ENCODE peak calls at places on chromosomes 2 and 18, in seven cellular contexts. C, Z, U, J, V, B and L are unnamed samples.

GRCh38 chr2:102273619-102274211 is 37.6 kb upstream of the IL1RL1 start:
- DNase-seq in J (no peak), U (no peak), B (no peak), Z (no peak), V (no peak), C (peak), L (no peak)

GRCh38 chr2:182066439-182067061 is 80.9 kb downstream of the PPP1R1C start:
- DNase-seq in J (peak), B (no peak), U (no peak), C (peak), Z (no peak), V (no peak), L (peak)

GRCh38 chr2:241561811-241562210 is 3.3 kb downstream of the BOK start:
- DNase-seq in J (no peak), Z (no peak), U (no peak), C (peak), V (peak), B (no peak), L (no peak)

GRCh38 chr2:197675711-197676188 is 363 bp upstream of the RFTN2 start:
- DNase-seq in J (peak), U (no peak), C (peak), B (no peak), V (no peak), Z (peak), L (no peak)

GRCh38 chr2:171531291-171531690 is 9.0 kb downstream of the CYBRD1 start:
- DNase-seq in C (peak), V (no peak), J (no peak), Z (peak), B (no peak), U (no peak), L (no peak)

GRCh38 chr2:160828076-160828475 is 332.2 kb upstream of the TANK start:
- DNase-seq in Z (no peak), B (no peak), J (no peak), C (no peak), U (no peak), V (no peak), L (no peak)

GRCh38 chr2:218291934-218292699 is at the start of gene TMBIM1:
- DNase-seq in J (no peak), Z (peak), V (peak), U (no peak), B (no peak), C (peak), L (no peak)

GRCh38 chr18:23380001-23380550 is 73.0 kb upstream of the RIOK3 start:
- DNase-seq in U (peak), V (no peak), Z (no peak), J (no peak), C (peak), B (no peak), L (no peak)

GRCh38 chr18:11987527-11987926 is 6.2 kb downstream of the IMPA2 start:
- DNase-seq in Z (no peak), C (peak), J (no peak), V (no peak), B (no peak), U (no peak), L (no peak)

GRCh38 chr2:186349508-186349907 is 136.6 kb upstream of the ZC3H15 start:
- DNase-seq in C (peak), U (no peak), J (peak), V (no peak), Z (no peak), B (no peak), L (peak)

GRCh38 chr2:239734436-239735005 is 290.6 kb downstream of the NDUFA10 start:
- DNase-seq in V (no peak), B (no peak), Z (no peak), C (no peak), J (no peak), U (no peak), L (no peak)

GRCh38 chr2:69997296-69998184 is 36.1 kb upstream of the ASPRV1 start:
- DNase-seq in J (no peak), B (no peak), V (peak), C (peak), U (peak), Z (no peak), L (peak)

GRCh38 chr2:10252651-10253050 is 50.1 kb upstream of the HPCAL1 start:
- DNase-seq in B (no peak), V (no peak), Z (no peak), U (no peak), J (no peak), C (no peak), L (no peak)

GRCh38 chr2:54546925-54547324 is 90.8 kb downstream of the SPTBN1 start:
- DNase-seq in B (no peak), J (no peak), V (no peak), Z (no peak), U (no peak), C (no peak), L (no peak)

GRCh38 chr18:378039-378438 is 110.2 kb upstream of the THOC1 start:
- DNase-seq in C (no peak), U (no peak), B (no peak), Z (no peak), V (no peak), J (no peak), L (no peak)

GRCh38 chr2:127155901-127156300 is 48.9 kb upstream of the BIN1 start:
- DNase-seq in B (no peak), U (no peak), V (no peak), J (no peak), Z (peak), C (peak), L (no peak)

GRCh38 chr18:57052759-57053158 is 94.1 kb upstream of the BOD1L2 start:
- DNase-seq in B (no peak), V (peak), U (no peak), C (no peak), J (no peak), Z (no peak), L (no peak)

GRCh38 chr2:137838255-137839092 is 125.8 kb upstream of the HNMT start:
- DNase-seq in C (peak), B (no peak), J (no peak), U (no peak), V (no peak), Z (no peak), L (peak)

GRCh38 chr18:45049548-45050307 is 369.0 kb downstream of the SETBP1 start:
- DNase-seq in V (no peak), C (no peak), B (no peak), Z (no peak), J (no peak), U (no peak), L (no peak)

GRCh38 chr2:227373389-227373788 is 5.7 kb downstream of the TM4SF20 start:
- DNase-seq in U (no peak), B (no peak), J (no peak), C (no peak), V (no peak), Z (no peak), L (no peak)

GRCh38 chr2:63881208-63881607 is 39.5 kb downstream of the UGP2 start:
- DNase-seq in C (no peak), B (no peak), Z (no peak), J (no peak), V (no peak), U (no peak), L (no peak)

GRCh38 chr18:50401888-50402287 is 27.0 kb downstream of the SKA1 start:
- DNase-seq in J (no peak), V (peak), Z (no peak), B (no peak), C (peak), U (no peak), L (no peak)

GRCh38 chr18:58716046-58716766 is 44.9 kb downstream of the MALT1 start:
- DNase-seq in U (no peak), C (peak), J (no peak), B (no peak), Z (no peak), V (no peak), L (no peak)

GRCh38 chr2:86807462-86808275 is 17.0 kb upstream of the CD8A start:
- DNase-seq in J (no peak), Z (no peak), C (no peak), U (no peak), V (peak), B (peak), L (peak)

GRCh38 chr2:157395811-157396210 is 48.1 kb downstream of the CYTIP start:
- DNase-seq in J (no peak), U (no peak), Z (no peak), C (no peak), V (peak), B (no peak), L (no peak)

GRCh38 chr2:162457021-162457420 is 113.1 kb downstream of the GCA start:
- DNase-seq in Z (no peak), U (no peak), C (no peak), B (no peak), V (no peak), J (no peak), L (no peak)

GRCh38 chr2:127145255-127145899 is 38.4 kb upstream of the BIN1 start:
- DNase-seq in U (no peak), Z (no peak), V (no peak), C (peak), J (no peak), B (no peak), L (no peak)

GRCh38 chr2:235857613-235858012 is 310.6 kb downstream of the GBX2 start:
- DNase-seq in V (no peak), Z (no peak), J (peak), B (no peak), U (no peak), C (peak), L (no peak)

GRCh38 chr18:36693931-36694661 is 134.7 kb downstream of the TPGS2 start:
- DNase-seq in J (no peak), B (peak), C (peak), Z (no peak), V (no peak), U (no peak), L (no peak)

DNA sequence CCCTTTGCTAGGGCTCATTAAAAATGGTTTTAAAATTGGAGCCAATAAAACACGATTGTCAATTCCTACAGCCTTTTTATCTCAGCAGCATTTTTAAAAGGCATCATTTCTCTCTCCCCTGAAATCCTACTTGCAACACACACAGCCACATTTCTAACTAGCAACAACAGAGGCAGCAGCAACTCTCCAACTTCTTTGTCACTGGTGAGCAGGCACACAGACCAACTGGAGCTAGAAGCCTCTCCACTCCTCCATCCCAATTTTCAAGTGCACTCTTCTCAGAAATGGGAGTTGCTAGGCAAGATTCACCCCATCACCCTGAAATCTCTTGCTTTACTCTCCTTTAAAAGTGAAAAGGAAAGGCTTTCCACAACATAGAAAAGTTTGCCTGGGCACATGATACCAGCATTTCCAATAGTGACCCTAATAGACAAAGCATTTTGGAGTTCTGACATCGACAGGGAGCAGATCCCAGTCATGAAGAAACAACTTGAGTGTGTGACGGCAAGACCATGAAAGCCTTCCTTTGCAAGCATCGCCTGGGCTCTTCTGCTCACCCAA is 4.1 kb downstream of the KLHL14 start:
- DNase-seq in C (no peak), U (no peak), Z (no peak), B (no peak), V (no peak), J (no peak), L (no peak)
- H3K4me3 ChIP-seq in C (no peak), U (peak), Z (no peak), B (no peak), V (no peak), J (no peak), L (no peak)

DNA sequence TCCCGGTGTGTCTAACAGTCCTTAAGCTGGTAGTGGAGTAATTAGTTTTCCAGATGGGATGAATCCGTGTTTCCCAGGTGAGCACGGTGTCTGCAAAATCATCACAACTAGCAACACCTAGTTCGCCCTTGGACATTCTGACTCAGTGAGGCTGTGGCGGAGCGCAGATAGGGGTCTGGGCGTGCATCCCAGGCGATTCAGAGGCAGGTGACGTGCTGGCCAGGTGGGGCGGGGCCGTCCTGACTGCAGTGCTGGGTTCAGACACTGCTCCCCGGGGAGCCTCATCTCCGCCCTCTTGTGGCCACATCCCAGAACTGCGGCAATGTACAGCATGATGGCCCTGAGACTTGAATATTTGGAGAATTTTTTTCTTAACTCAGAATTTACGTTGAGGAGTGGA is 149.4 kb downstream of the MBP start:
- DNase-seq in V (peak), Z (peak), B (peak), J (no peak), U (peak), C (peak), L (peak)
- TF ChIP-seq CTCF in V (peak), Z (peak), B (peak), J (peak), U (peak), C (peak), L (peak)

DNA sequence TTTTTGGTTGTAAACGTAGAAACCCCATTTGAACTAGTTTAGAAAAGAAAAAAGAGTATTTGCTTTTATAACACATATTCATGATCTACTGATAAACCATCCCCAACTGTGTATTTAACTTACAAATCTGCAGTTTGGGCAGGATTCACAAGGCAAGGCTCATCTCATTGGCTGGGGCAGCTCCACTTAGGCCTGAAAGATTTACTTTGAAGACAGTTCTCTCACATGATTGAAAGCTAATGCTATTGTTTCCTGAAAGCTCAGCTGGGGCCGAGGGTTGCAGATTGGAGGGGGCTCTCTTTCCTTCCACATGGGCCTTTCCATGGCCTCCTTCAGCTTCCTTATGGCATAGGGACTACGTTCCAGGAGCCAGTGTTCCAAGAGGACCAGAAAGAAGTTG is 47.4 kb downstream of the ARHGAP15 start:
- DNase-seq in V (no peak), C (no peak), Z (no peak), J (no peak), U (no peak), B (no peak), L (no peak)
- H3K4me3 ChIP-seq in V (no peak), C (no peak), Z (no peak), J (no peak), U (no peak), B (no peak), L (no peak)

GRCh38 chr2:179193759-179194394 is 70.8 kb downstream of the SESTD1 start:
- DNase-seq in Z (no peak), B (no peak), V (no peak), U (no peak), J (no peak), C (no peak), L (no peak)
- TF ChIP-seq CTCF in Z (no peak), B (no peak), V (no peak), U (no peak), J (no peak), C (no peak), L (no peak)

DNA sequence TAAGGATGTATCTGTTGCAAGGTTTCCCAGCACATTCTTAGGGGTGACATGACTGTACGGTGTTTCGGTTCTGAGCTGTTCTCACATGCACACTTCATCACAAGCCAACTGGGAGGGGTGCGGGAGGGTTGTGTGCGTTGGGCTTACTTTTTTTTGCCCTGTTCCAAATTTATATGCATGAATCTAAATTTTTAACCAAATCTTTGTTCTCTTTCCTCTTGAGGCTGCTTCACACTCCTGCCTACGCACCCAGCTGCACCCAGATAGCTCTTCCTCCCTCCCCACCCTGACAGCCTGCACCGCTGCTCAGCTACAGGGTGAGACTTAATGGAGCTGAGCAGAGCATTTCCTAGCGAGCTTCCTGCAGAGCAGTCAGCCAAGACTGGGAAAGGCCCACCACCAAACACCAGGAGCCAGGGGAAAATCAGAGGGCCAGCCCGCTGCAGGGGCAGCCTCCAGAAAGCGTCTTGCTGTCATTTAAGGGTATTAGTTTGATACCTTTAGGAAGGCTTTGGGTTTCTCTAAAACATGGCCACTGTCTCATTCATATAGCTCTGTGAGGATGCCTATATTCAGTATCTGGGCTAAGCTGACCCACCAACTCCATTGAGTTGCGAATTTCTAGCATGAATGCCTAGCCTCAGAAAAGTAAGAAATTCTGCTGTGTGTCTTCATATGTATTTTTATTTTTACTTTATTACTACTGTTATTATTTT is 84.5 kb downstream of the POU3F3 start:
- DNase-seq in B (no peak), V (no peak), Z (no peak), U (no peak), J (no peak), C (no peak), L (no peak)
- H3K4me3 ChIP-seq in B (no peak), V (no peak), Z (no peak), U (no peak), J (no peak), C (no peak), L (no peak)

DNA sequence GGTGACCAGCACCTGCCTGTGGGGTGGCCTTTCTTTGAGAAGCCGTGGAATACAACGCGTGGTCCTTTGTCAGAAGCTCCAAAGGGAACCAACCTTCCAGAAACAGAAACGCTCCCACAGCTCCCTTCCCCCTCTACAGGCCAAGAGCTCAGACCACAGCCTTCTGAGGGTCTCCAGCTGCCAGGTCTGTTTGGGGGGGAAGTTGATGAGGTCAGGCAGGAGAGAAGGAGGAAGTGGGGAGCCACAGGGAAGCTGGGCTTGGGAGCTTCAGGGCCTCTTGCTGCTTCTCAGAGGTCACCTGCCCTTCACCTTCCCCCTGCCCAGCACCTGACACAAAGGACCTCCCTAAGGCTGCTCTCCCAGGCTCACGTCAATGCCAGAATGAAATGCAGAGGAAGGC is 287.7 kb upstream of the ID2 start:
- DNase-seq in U (no peak), V (no peak), Z (no peak), J (no peak), B (no peak), C (no peak), L (no peak)
- TF ChIP-seq CTCF in U (no peak), V (no peak), Z (no peak), J (no peak), B (no peak), C (no peak), L (no peak)

DNA sequence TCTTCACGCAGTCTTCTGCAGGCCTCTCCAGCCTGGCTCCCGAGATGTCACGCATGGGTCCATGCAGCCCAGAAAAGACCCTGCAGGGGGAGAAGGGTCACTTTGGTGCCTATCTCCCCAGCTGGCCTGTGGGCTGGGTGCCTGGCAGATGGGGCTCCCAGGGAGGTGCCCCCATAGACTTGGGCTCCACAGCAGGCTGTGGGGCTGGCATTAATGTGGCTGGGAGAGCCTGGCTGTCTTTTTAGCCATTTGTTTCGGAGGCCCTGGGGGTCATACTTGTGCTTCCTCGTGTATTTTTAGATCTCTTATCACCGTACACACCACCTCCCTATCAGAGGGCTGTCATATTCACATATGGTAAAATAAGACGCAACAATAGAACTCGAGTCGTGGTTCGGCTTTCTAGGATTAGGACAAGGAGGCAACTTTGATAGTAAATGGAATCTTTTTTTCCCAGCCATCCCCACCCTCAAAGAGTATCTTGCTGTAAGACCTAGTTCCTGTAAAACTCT is 74.5 kb downstream of the LRRFIP1 start:
- DNase-seq in U (no peak), V (no peak), B (no peak), Z (no peak), J (no peak), C (no peak), L (no peak)
- H3K4me3 ChIP-seq in U (no peak), V (no peak), B (no peak), Z (no peak), J (no peak), C (no peak), L (no peak)

DNA sequence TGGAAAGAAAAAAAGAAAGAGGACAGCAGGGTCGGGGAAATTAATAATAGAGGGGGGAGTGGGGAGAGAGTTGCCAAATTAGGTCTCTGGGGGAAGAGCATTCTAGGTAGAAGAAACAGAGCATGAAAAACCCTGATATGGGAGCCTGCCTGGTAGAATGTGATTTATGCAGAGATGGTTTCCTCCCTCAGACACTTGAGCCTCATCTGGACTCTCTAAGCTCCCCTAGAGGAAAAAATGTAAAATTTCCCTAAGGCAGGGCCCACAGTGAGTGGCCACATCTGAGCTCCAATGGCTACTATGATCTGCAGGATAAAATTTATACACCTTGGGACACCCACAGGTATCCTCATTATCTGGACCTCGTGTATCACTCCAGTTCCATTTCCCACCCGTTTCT is 20.6 kb upstream of the EPAS1 start:
- DNase-seq in J (no peak), Z (no peak), V (no peak), C (peak), U (no peak), B (no peak), L (no peak)
- TF ChIP-seq CTCF in J (peak), Z (no peak), V (no peak), C (peak), U (peak), B (peak), L (peak)